ENCODE peak calls at places on chromosomes 4 and X, in nine cellular contexts. W is stimulated activated naive CD8-positive, alpha-beta T cell treated with anti-CD3 and anti-CD28 coated beads, Interleukin-15, Interleukin-2, amounts not matched to agents 100 U/mL and 50 U/mL, for 24 hours; S is effector CD4-positive, alpha-beta T cell; N is glutamatergic neuron; O is AG08396; M is glomerular endothelial cell; V is naive thymus-derived CD8-positive, alpha-beta T cell; E is GM20000; K is suprapubic skin. P is an unnamed sample.

GRCh38 chr4:153026947-153027346 is 90.8 kb downstream of the FHDC1 start:
- DNase-seq in W (no peak), S (no peak), N (no peak), O (no peak), M (no peak), V (no peak), E (no peak), K (no peak), P (no peak)

GRCh38 chr4:4555916-4556315 is 14.1 kb upstream of the STX18 start:
- DNase-seq in W (no peak), S (no peak), N (no peak), O (peak), M (no peak), V (no peak), E (no peak), K (no peak), P (peak)

GRCh38 chr4:40515398-40516293 is 114.0 kb downstream of the RBM47 start:
- DNase-seq in W (peak), S (no peak), N (no peak), O (no peak), M (no peak), V (no peak), E (peak), K (no peak), P (no peak)

GRCh38 chr4:25180524-25181131 is 20.4 kb upstream of the SEPSECS start:
- DNase-seq in W (peak), S (no peak), N (no peak), O (peak), M (peak), V (no peak), E (peak), K (no peak), P (peak)

GRCh38 chr4:152052431-152053057 is 291.7 kb upstream of the GATB start:
- DNase-seq in W (no peak), S (no peak), N (no peak), O (peak), M (no peak), V (no peak), E (no peak), K (no peak), P (peak)

GRCh38 chrX:14963447-14964236 is 90.4 kb downstream of the MOSPD2 start:
- DNase-seq in W (no peak), S (no peak), N (no peak), O (no peak), M (no peak), V (no peak), E (no peak), K (no peak), P (peak)

GRCh38 chr4:129839687-129840086 is 743.7 kb downstream of the C4orf33 start:
- DNase-seq in W (no peak), S (no peak), N (no peak), O (no peak), M (no peak), V (no peak), E (no peak), K (no peak), P (peak)

GRCh38 chr4:170040031-170040680 is 14.0 kb upstream of the MFAP3L start:
- DNase-seq in W (no peak), S (no peak), N (no peak), O (no peak), M (no peak), V (no peak), E (no peak), K (no peak), P (no peak)

GRCh38 chr4:159446266-159446976 is 343.5 kb downstream of the RAPGEF2 start:
- DNase-seq in W (peak), S (no peak), N (peak), O (peak), M (no peak), V (no peak), E (peak), K (no peak), P (peak)

GRCh38 chr4:38237139-38237538 is 276.9 kb downstream of the PTTG2 start:
- DNase-seq in W (no peak), S (no peak), N (no peak), O (peak), M (peak), V (no peak), E (no peak), K (no peak), P (peak)

GRCh38 chrX:130118396-130118795 is 8.1 kb upstream of the ELF4 start:
- DNase-seq in W (no peak), S (no peak), N (no peak), O (peak), M (no peak), V (no peak), E (no peak), K (no peak), P (peak)

GRCh38 chrX:69229436-69229835 is 64.2 kb upstream of the PJA1 start:
- DNase-seq in W (no peak), S (no peak), N (no peak), O (peak), M (no peak), V (no peak), E (no peak), K (no peak), P (peak)

GRCh38 chr4:113692809-113693411 is 68.6 kb downstream of the CAMK2D start:
- DNase-seq in W (no peak), S (no peak), N (no peak), O (no peak), M (no peak), V (no peak), E (no peak), K (no peak), P (no peak)

GRCh38 chr4:105709081-105709450 is 482 bp downstream of the GSTCD start:
- DNase-seq in W (no peak), S (no peak), N (no peak), O (no peak), M (no peak), V (no peak), E (peak), K (peak), P (peak)

GRCh38 chr4:20829958-20830357 is 129.7 kb downstream of the PACRGL start:
- DNase-seq in W (no peak), S (no peak), N (no peak), O (no peak), M (no peak), V (no peak), E (no peak), K (no peak), P (no peak)

GRCh38 chrX:133482345-133483041 is 67.2 kb upstream of the GPC4 start:
- DNase-seq in W (no peak), S (no peak), N (no peak), O (peak), M (no peak), V (no peak), E (no peak), K (no peak), P (peak)

GRCh38 chr4:94758700-94759399 is 1.1 kb downstream of the BMPR1B start:
- DNase-seq in W (no peak), S (no peak), N (peak), O (no peak), M (no peak), V (no peak), E (no peak), K (no peak), P (peak)

GRCh38 chr4:67250497-67250896 is 294.8 kb downstream of the CENPC start:
- DNase-seq in W (no peak), S (no peak), N (no peak), O (no peak), M (no peak), V (no peak), E (no peak), K (no peak), P (no peak)

GRCh38 chrX:149280011-149280410 is 225.1 kb downstream of the IDS start:
- DNase-seq in W (no peak), S (no peak), N (no peak), O (no peak), M (no peak), V (no peak), E (no peak), K (no peak), P (no peak)

GRCh38 chrX:7263330-7263729 is 115.4 kb upstream of the PUDP start:
- DNase-seq in W (no peak), S (no peak), N (no peak), O (no peak), M (no peak), V (no peak), E (no peak), K (no peak), P (no peak)

GRCh38 chr4:180698550-180698949 is 1544.7 kb upstream of the TENM3 start:
- DNase-seq in W (no peak), S (no peak), N (no peak), O (no peak), M (no peak), V (no peak), E (no peak), K (no peak), P (no peak)